ENCODE peak calls at places on chromosomes 16 and 17, in six cellular contexts. R, P, G, N, Z and U are unnamed samples.

GRCh38 chr17:28985950-28986713 is 19.7 kb downstream of the SEZ6 start:
- DNase-seq in R (no peak), P (no peak), G (peak; percentile 75), N (no peak), Z (no peak), U (no peak)

GRCh38 chr17:46736100-46736499 is 82.4 kb downstream of the WNT3 start:
- DNase-seq in R (no peak), P (peak; percentile 26), G (peak; percentile 45), N (no peak), Z (peak; percentile 70), U (peak; percentile 71)

GRCh38 chr16:81530296-81530721 is 85.7 kb downstream of the CMIP start:
- DNase-seq in R (no peak), P (no peak), G (no peak), N (no peak), Z (no peak), U (no peak)

GRCh38 chr17:34579017-34579946 is at the start of gene TMEM132E:
- DNase-seq in R (no peak), P (no peak), G (no peak), N (no peak), Z (no peak), U (no peak)

GRCh38 chr16:55759983-55760664 is 72.8 kb downstream of the CES1 start:
- DNase-seq in R (no peak), P (no peak), G (no peak), N (no peak), Z (no peak), U (no peak)

GRCh38 chr17:72121164-72122001 is 563 bp downstream of the SOX9 start:
- DNase-seq in R (no peak), P (no peak), G (peak; percentile 73), N (peak; percentile 71), Z (no peak), U (no peak)

GRCh38 chr17:75643033-75644017 is 10.1 kb downstream of the SMIM5 start:
- DNase-seq in R (no peak), P (no peak), G (no peak), N (no peak), Z (no peak), U (no peak)

GRCh38 chr17:40510328-40510648 is 8.9 kb upstream of the TNS4 start:
- DNase-seq in R (no peak), P (no peak), G (no peak), N (peak; percentile 27), Z (no peak), U (no peak)

GRCh38 chr17:18139949-18140348 is 31.4 kb downstream of the MYO15A start:
- DNase-seq in R (no peak), P (no peak), G (peak; percentile 60), N (no peak), Z (no peak), U (no peak)

GRCh38 chr17:17560975-17561374 is 30.5 kb downstream of the PEMT start:
- DNase-seq in R (no peak), P (no peak), G (no peak), N (no peak), Z (no peak), U (no peak)

GRCh38 chr17:64658931-64659330 is 3.2 kb downstream of the SMURF2 start:
- DNase-seq in R (no peak), P (no peak), G (no peak), N (no peak), Z (no peak), U (no peak)

GRCh38 chr16:78629173-78629572 is 529.7 kb downstream of the WWOX start:
- DNase-seq in R (no peak), P (no peak), G (no peak), N (no peak), Z (no peak), U (no peak)

GRCh38 chr17:11928436-11928835 is 68.8 kb downstream of the ZNF18 start:
- DNase-seq in R (no peak), P (no peak), G (no peak), N (no peak), Z (no peak), U (no peak)

GRCh38 chr17:82021728-82022309 is 859 bp downstream of the CENPX start:
- DNase-seq in R (no peak), P (no peak), G (no peak), N (no peak), Z (peak; percentile 40), U (no peak)

GRCh38 chr17:82097919-82098168 is 192 bp downstream of the FASN start:
- DNase-seq in R (no peak), P (no peak), G (no peak), N (no peak), Z (no peak), U (no peak)

GRCh38 chr17:33038740-33039139 is 47.1 kb downstream of the SPACA3 start:
- DNase-seq in R (no peak), P (peak; percentile 28), G (peak; percentile 40), N (no peak), Z (peak; percentile 36), U (peak; percentile 30)

GRCh38 chr17:82956726-82957468 is 117.1 kb upstream of the ZNF750 start:
- DNase-seq in R (no peak), P (no peak), G (peak; percentile 12), N (peak; percentile 59), Z (no peak), U (no peak)

GRCh38 chr16:15460601-15461000 is 26.2 kb downstream of the BMERB1 start:
- DNase-seq in R (no peak), P (no peak), G (no peak), N (no peak), Z (no peak), U (no peak)

GRCh38 chr16:47260496-47260895 is 116.8 kb upstream of the NETO2 start:
- DNase-seq in R (no peak), P (no peak), G (no peak), N (no peak), Z (no peak), U (no peak)

GRCh38 chr17:34369196-34369500 is 6.1 kb upstream of the CCL1 start:
- DNase-seq in R (no peak), P (no peak), G (no peak), N (no peak), Z (no peak), U (no peak)

GRCh38 chr17:43438626-43439529 is 40.1 kb downstream of the ARL4D start:
- DNase-seq in R (no peak), P (no peak), G (no peak), N (no peak), Z (no peak), U (no peak)

GRCh38 chr16:57265850-57266530 is 18.5 kb downstream of the PLLP start:
- DNase-seq in R (no peak), P (no peak), G (peak; percentile 51), N (peak; percentile 75), Z (no peak), U (no peak)

GRCh38 chr17:72614476-72614870 is 478.0 kb downstream of the SLC39A11 start:
- DNase-seq in R (no peak), P (no peak), G (no peak), N (no peak), Z (no peak), U (no peak)

GRCh38 chr17:45852535-45853297 is 8.0 kb downstream of the SPPL2C start:
- DNase-seq in R (peak; percentile 35), P (peak; percentile 70), G (peak; percentile 50), N (no peak), Z (peak; percentile 79), U (peak; percentile 60)

GRCh38 chr16:978403-978802 is 3.2 kb upstream of the SOX8 start:
- DNase-seq in R (no peak), P (no peak), G (no peak), N (no peak), Z (peak; percentile 36), U (no peak)

GRCh38 chr17:7436556-7437368 is 1.5 kb downstream of the TMEM102 start:
- DNase-seq in R (peak; percentile 71), P (peak; percentile 23), G (peak; percentile 17), N (peak; percentile 88), Z (peak; percentile 72), U (peak; percentile 85)

GRCh38 chr17:50045154-50045553 is 10.8 kb upstream of the ITGA3 start:
- DNase-seq in R (no peak), P (no peak), G (no peak), N (peak; percentile 17), Z (no peak), U (no peak)

GRCh38 chr16:57987441-57988177 is 12.9 kb downstream of the ZNF319 start:
- DNase-seq in R (no peak), P (no peak), G (no peak), N (no peak), Z (no peak), U (no peak)

GRCh38 chr16:29857133-29857760 is 5.8 kb downstream of the CDIPT start:
- DNase-seq in R (no peak), P (no peak), G (no peak), N (no peak), Z (no peak), U (no peak)

GRCh38 chr16:48676836-48677235 is 66.9 kb upstream of the N4BP1 start:
- DNase-seq in R (no peak), P (no peak), G (peak; percentile 37), N (no peak), Z (no peak), U (no peak)

GRCh38 chr17:45052052-45052772 is 780 bp upstream of the DCAKD start:
- DNase-seq in R (peak; percentile 16), P (peak; percentile 73), G (peak; percentile 73), N (no peak), Z (peak; percentile 54), U (peak; percentile 75)

GRCh38 chr16:50948268-50948667 is 202.8 kb downstream of the SALL1 start:
- DNase-seq in R (no peak), P (no peak), G (no peak), N (no peak), Z (no peak), U (no peak)

GRCh38 chr16:47849736-47850135 is 306.1 kb downstream of the ABCC12 start:
- DNase-seq in R (no peak), P (no peak), G (no peak), N (no peak), Z (no peak), U (no peak)

GRCh38 chr17:44769647-44770084 is 10.9 kb downstream of the ADAM11 start:
- DNase-seq in R (no peak), P (no peak), G (no peak), N (no peak), Z (no peak), U (no peak)

GRCh38 chr16:68458101-68458500 is 9.8 kb upstream of the SMPD3 start:
- DNase-seq in R (no peak), P (no peak), G (no peak), N (no peak), Z (no peak), U (no peak)

GRCh38 chr16:1057252-1057932 is 15.2 kb upstream of the SSTR5 start:
- DNase-seq in R (peak; percentile 41), P (no peak), G (no peak), N (no peak), Z (peak; percentile 43), U (peak; percentile 54)

GRCh38 chr17:31549121-31549524 is 157.6 kb downstream of the RAB11FIP4 start:
- DNase-seq in R (no peak), P (no peak), G (peak; percentile 46), N (no peak), Z (peak; percentile 70), U (peak; percentile 49)

GRCh38 chr16:24781256-24781655 is 51.8 kb downstream of the TNRC6A start:
- DNase-seq in R (no peak), P (no peak), G (no peak), N (no peak), Z (no peak), U (no peak)